ENCODE peak calls at places on chromosomes 16 and 17, in five cellular contexts. One of them, this sample, is unnamed.

GRCh38 chr17:79671387-79671752 is 59.4 kb upstream of the ENPP7 start:
- DNase-seq in endothelial cell: no peak
- DNase-seq in HFFc6: no peak
- DNase-seq in PC-9: no peak
- DNase-seq in cardiac fibroblast: no peak
- DNase-seq in this sample: no peak

GRCh38 chr16:11133344-11133921 is 122.6 kb downstream of the SOCS1 start:
- DNase-seq in endothelial cell: no peak
- DNase-seq in HFFc6: peak; percentile 94
- DNase-seq in PC-9: peak; percentile 96
- DNase-seq in cardiac fibroblast: peak; percentile 93
- DNase-seq in this sample: no peak

GRCh38 chr17:38447502-38448095 is 19.3 kb downstream of the ARHGAP23 start:
- DNase-seq in endothelial cell: no peak
- DNase-seq in HFFc6: no peak
- DNase-seq in PC-9: no peak
- DNase-seq in cardiac fibroblast: no peak
- DNase-seq in this sample: no peak

GRCh38 chr17:71114911-71115668 is 945.8 kb downstream of the KCNJ2 start:
- DNase-seq in endothelial cell: no peak
- DNase-seq in HFFc6: no peak
- DNase-seq in PC-9: no peak
- DNase-seq in cardiac fibroblast: no peak
- DNase-seq in this sample: no peak

GRCh38 chr17:60154616-60155426 is 5.0 kb downstream of the CA4 start:
- DNase-seq in endothelial cell: no peak
- DNase-seq in HFFc6: peak; percentile 61
- DNase-seq in PC-9: no peak
- DNase-seq in cardiac fibroblast: peak; percentile 79
- DNase-seq in this sample: no peak

GRCh38 chr16:56119138-56119537 is 72.2 kb upstream of the GNAO1 start:
- DNase-seq in endothelial cell: no peak
- DNase-seq in HFFc6: no peak
- DNase-seq in PC-9: no peak
- DNase-seq in cardiac fibroblast: no peak
- DNase-seq in this sample: no peak

GRCh38 chr16:57732011-57732410 is 3.6 kb upstream of the KATNB1 start:
- DNase-seq in endothelial cell: no peak
- DNase-seq in HFFc6: peak; percentile 57
- DNase-seq in PC-9: no peak
- DNase-seq in cardiac fibroblast: peak; percentile 70
- DNase-seq in this sample: no peak

GRCh38 chr17:1989135-1989534 is 36.0 kb downstream of the RTN4RL1 start:
- DNase-seq in endothelial cell: no peak
- DNase-seq in HFFc6: peak; percentile 91
- DNase-seq in PC-9: peak; percentile 87
- DNase-seq in cardiac fibroblast: peak; percentile 80
- DNase-seq in this sample: no peak

GRCh38 chr17:76032073-76032779 is 5.1 kb upstream of the EVPL start:
- DNase-seq in endothelial cell: no peak
- DNase-seq in HFFc6: no peak
- DNase-seq in PC-9: no peak
- DNase-seq in cardiac fibroblast: no peak
- DNase-seq in this sample: no peak

GRCh38 chr17:61594294-61594825 is 3.3 kb upstream of the NACA2 start:
- DNase-seq in endothelial cell: no peak
- DNase-seq in HFFc6: no peak
- DNase-seq in PC-9: no peak
- DNase-seq in cardiac fibroblast: no peak
- DNase-seq in this sample: no peak

GRCh38 chr17:83190601-83191387 is 111.4 kb downstream of the METRNL start:
- DNase-seq in endothelial cell: no peak
- DNase-seq in HFFc6: no peak
- DNase-seq in PC-9: no peak
- DNase-seq in cardiac fibroblast: no peak
- DNase-seq in this sample: no peak

GRCh38 chr17:81189670-81190530 is 23.9 kb upstream of the AATK start:
- DNase-seq in endothelial cell: peak; percentile 63
- DNase-seq in HFFc6: no peak
- DNase-seq in PC-9: no peak
- DNase-seq in cardiac fibroblast: no peak
- DNase-seq in this sample: no peak
- TF ChIP-seq CTCF in endothelial cell: no peak
- TF ChIP-seq CTCF in HFFc6: no peak
- TF ChIP-seq CTCF in PC-9: peak; percentile 26
- TF ChIP-seq CTCF in cardiac fibroblast: no peak
- TF ChIP-seq CTCF in this sample: peak; percentile 49

GRCh38 chr17:68433211-68433610 is 24.1 kb downstream of the WIPI1 start:
- DNase-seq in endothelial cell: no peak
- DNase-seq in HFFc6: no peak
- DNase-seq in PC-9: no peak
- DNase-seq in cardiac fibroblast: no peak
- DNase-seq in this sample: no peak

GRCh38 chr17:68433911-68434503 is 23.3 kb downstream of the WIPI1 start:
- DNase-seq in endothelial cell: no peak
- DNase-seq in HFFc6: no peak
- DNase-seq in PC-9: no peak
- DNase-seq in cardiac fibroblast: no peak
- DNase-seq in this sample: no peak

GRCh38 chr17:68431661-68432071 is 25.6 kb downstream of the WIPI1 start:
- DNase-seq in endothelial cell: peak; percentile 22
- DNase-seq in HFFc6: no peak
- DNase-seq in PC-9: no peak
- DNase-seq in cardiac fibroblast: peak; percentile 56
- DNase-seq in this sample: no peak

GRCh38 chr17:68431045-68431608 is 26.2 kb downstream of the WIPI1 start:
- DNase-seq in endothelial cell: no peak
- DNase-seq in HFFc6: no peak
- DNase-seq in PC-9: no peak
- DNase-seq in cardiac fibroblast: no peak
- DNase-seq in this sample: no peak

GRCh38 chr17:68432086-68432864 is 25.0 kb downstream of the WIPI1 start:
- DNase-seq in endothelial cell: no peak
- DNase-seq in HFFc6: no peak
- DNase-seq in PC-9: no peak
- DNase-seq in cardiac fibroblast: no peak
- DNase-seq in this sample: no peak
- TF ChIP-seq CTCF in endothelial cell: no peak
- TF ChIP-seq CTCF in HFFc6: no peak
- TF ChIP-seq CTCF in PC-9: no peak
- TF ChIP-seq CTCF in cardiac fibroblast: no peak
- TF ChIP-seq CTCF in this sample: no peak

GRCh38 chr16:84735846-84736586 is 36.2 kb downstream of the USP10 start:
- DNase-seq in endothelial cell: no peak
- DNase-seq in HFFc6: no peak
- DNase-seq in PC-9: peak; percentile 65
- DNase-seq in cardiac fibroblast: peak; percentile 51
- DNase-seq in this sample: no peak
- TF ChIP-seq CTCF in endothelial cell: no peak
- TF ChIP-seq CTCF in HFFc6: peak; percentile 10
- TF ChIP-seq CTCF in PC-9: no peak
- TF ChIP-seq CTCF in cardiac fibroblast: no peak
- TF ChIP-seq CTCF in this sample: no peak

GRCh38 chr17:31060814-31061550 is 33.8 kb upstream of the NF1 start:
- DNase-seq in endothelial cell: no peak
- DNase-seq in HFFc6: no peak
- DNase-seq in PC-9: no peak
- DNase-seq in cardiac fibroblast: no peak
- DNase-seq in this sample: no peak

GRCh38 chr17:31058958-31059357 is 35.8 kb upstream of the NF1 start:
- DNase-seq in endothelial cell: no peak
- DNase-seq in HFFc6: no peak
- DNase-seq in PC-9: no peak
- DNase-seq in cardiac fibroblast: no peak
- DNase-seq in this sample: no peak

GRCh38 chr17:31064707-31065106 is 30.1 kb upstream of the NF1 start:
- DNase-seq in endothelial cell: no peak
- DNase-seq in HFFc6: no peak
- DNase-seq in PC-9: no peak
- DNase-seq in cardiac fibroblast: no peak
- DNase-seq in this sample: no peak

DNA sequence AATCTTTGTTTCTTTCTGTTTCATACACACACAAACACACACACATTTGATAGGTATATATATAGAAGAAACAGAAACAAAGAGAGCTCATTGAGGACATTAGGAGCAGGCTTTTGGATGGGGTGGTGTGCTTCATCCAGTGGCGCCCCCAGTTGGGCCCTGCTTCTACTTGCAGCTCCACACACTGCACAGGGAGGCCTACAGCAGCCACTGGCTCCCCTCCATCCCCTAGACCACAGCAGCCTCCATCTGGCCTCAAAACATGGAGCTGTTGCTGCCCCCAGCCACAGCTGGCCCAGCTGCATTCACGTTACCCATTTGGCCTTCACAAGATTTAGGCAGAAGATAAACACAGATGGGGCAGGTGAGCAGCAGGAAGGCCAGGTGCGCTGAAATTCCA is 33.1 kb upstream of the NF1 start:
- DNase-seq in endothelial cell: peak; percentile 9
- DNase-seq in HFFc6: no peak
- DNase-seq in PC-9: no peak
- DNase-seq in cardiac fibroblast: no peak
- DNase-seq in this sample: no peak
- TF ChIP-seq CTCF in endothelial cell: no peak
- TF ChIP-seq CTCF in HFFc6: peak; percentile 25
- TF ChIP-seq CTCF in PC-9: no peak
- TF ChIP-seq CTCF in cardiac fibroblast: peak; percentile 20
- TF ChIP-seq CTCF in this sample: peak; percentile 11

DNA sequence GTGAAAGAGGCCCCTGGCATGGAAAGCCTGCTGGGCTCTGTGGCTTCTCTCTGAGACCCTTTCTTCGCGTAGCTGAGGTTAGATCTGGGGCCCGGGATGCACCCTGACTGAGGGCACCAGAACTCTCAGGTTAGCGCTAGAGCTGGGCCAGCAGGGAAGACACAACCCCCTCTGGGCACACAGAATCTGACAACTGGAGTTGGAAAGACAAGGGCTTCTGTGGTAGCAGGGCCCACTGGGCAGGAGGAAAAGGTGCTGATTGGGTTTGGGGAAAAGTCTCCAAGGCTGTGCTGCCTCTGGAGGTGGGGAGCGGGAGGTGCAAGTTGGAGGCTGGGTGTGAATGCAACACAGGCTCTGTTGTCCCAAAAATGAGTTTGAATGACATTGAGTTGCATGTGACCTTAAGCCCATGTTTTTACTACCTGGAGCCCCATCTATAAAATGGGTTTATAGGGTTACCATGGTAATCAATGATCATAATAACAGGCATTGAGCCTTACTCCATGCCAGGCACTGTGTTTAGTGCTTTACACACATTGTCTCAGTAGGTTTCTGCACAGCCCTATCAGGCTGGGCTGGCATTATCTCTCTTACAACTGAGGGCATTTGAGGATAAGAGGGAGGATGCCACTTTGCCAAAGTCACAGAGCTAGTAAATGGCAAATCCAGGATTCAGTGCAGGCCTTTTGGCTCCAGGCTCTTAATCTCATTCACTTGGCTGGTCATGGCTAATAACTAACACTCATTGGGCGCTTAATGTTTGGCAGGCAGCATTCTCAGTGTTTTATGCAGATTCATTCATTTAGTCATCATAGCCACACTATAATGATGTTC is 9.5 kb upstream of the IGFBP4 start:
- DNase-seq in endothelial cell: peak; percentile 48
- DNase-seq in HFFc6: no peak
- DNase-seq in PC-9: no peak
- DNase-seq in cardiac fibroblast: peak; percentile 28
- DNase-seq in this sample: no peak
- TF ChIP-seq CTCF in endothelial cell: peak; percentile 74
- TF ChIP-seq CTCF in HFFc6: peak; percentile 67
- TF ChIP-seq CTCF in PC-9: peak; percentile 62
- TF ChIP-seq CTCF in cardiac fibroblast: peak; percentile 57
- TF ChIP-seq CTCF in this sample: peak; percentile 49

GRCh38 chr16:30417447-30418349 is 10.3 kb downstream of the ZNF771 start:
- DNase-seq in endothelial cell: peak; percentile 80
- DNase-seq in HFFc6: peak; percentile 71
- DNase-seq in PC-9: peak; percentile 81
- DNase-seq in cardiac fibroblast: peak; percentile 95
- DNase-seq in this sample: peak; percentile 80
- TF ChIP-seq CTCF in endothelial cell: no peak
- TF ChIP-seq CTCF in HFFc6: no peak
- TF ChIP-seq CTCF in PC-9: no peak
- TF ChIP-seq CTCF in cardiac fibroblast: no peak
- TF ChIP-seq CTCF in this sample: peak; percentile 41

GRCh38 chr16:46690281-46691178 is 1.1 kb downstream of the ORC6 start:
- DNase-seq in endothelial cell: peak; percentile 14
- DNase-seq in HFFc6: no peak
- DNase-seq in PC-9: no peak
- DNase-seq in cardiac fibroblast: peak; percentile 53
- DNase-seq in this sample: no peak

GRCh38 chr16:46688101-46688656 is 799 bp downstream of the VPS35 start:
- DNase-seq in endothelial cell: no peak
- DNase-seq in HFFc6: peak; percentile 16
- DNase-seq in PC-9: no peak
- DNase-seq in cardiac fibroblast: peak; percentile 29
- DNase-seq in this sample: no peak

GRCh38 chr16:46689492-46690280 is at the start of gene ORC6:
- DNase-seq in endothelial cell: peak; percentile 95
- DNase-seq in HFFc6: peak; percentile 96
- DNase-seq in PC-9: peak; percentile 90
- DNase-seq in cardiac fibroblast: peak; percentile 97
- DNase-seq in this sample: peak; percentile 93

GRCh38 chr16:46687486-46687885 is 1.5 kb downstream of the VPS35 start:
- DNase-seq in endothelial cell: no peak
- DNase-seq in HFFc6: no peak
- DNase-seq in PC-9: no peak
- DNase-seq in cardiac fibroblast: no peak
- DNase-seq in this sample: no peak

DNA sequence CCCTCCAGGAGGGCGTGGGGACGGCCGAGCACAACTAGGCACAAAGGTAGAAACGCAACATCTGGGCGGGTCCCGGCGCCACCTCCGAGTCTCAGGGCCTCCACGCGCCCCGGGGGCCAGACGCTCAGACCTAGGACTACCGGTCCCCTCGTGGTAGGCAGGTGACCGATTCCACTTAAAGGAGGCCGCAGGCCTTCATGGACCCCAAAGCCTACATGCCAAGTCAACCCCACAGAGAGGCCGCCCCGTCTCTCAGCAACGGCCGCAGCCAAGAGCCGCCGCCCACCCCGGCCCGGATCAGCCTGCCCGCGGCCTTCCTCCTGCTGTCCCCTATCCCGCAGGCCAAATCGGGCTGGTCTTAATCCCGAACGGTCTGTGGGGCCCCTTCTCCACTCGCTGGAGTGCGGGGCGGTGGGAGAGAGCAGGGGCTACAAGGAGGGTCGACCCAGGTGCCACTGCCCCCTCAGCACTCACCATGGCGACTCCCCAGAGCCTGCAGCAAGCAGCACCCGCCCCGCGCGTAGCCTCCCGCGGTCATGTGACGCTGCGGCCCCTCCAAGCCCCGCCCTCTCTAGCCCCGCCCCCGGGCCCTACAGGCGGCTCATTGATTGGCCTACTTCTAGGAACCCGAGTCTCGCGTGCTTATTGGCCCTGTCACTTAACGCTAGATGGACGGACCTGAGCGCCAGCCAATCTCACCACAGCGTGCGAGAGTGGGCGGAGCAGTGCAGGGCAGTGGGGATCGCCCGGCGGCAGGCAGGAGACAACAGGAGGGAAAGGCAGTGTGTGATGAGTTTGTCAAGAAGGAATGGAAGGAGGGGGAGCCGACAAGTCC is at the start of gene VPS35:
- DNase-seq in endothelial cell: peak; percentile 100
- DNase-seq in HFFc6: peak; percentile 98
- DNase-seq in PC-9: peak; percentile 96
- DNase-seq in cardiac fibroblast: peak; percentile 99
- DNase-seq in this sample: peak; percentile 100
- TF ChIP-seq CTCF in endothelial cell: peak; percentile 19
- TF ChIP-seq CTCF in HFFc6: peak; percentile 51
- TF ChIP-seq CTCF in PC-9: peak; percentile 28
- TF ChIP-seq CTCF in cardiac fibroblast: no peak
- TF ChIP-seq CTCF in this sample: no peak